ENCODE peak calls at places on chromosome 18, in seven cellular contexts. One of them, this sample, is unnamed.

GRCh38 chr18:6482198-6482977 is 67.7 kb upstream of the L3MBTL4 start:
- DNase-seq in cardiac muscle cell: peak
- DNase-seq in psoas muscle: peak
- DNase-seq in H9: peak
- DNase-seq in tibial artery: peak
- DNase-seq in keratinocyte: no peak
- DNase-seq in pancreas: peak
- DNase-seq in this sample: peak

GRCh38 chr18:77147418-77147852 is 14.9 kb upstream of the MBP start:
- DNase-seq in cardiac muscle cell: no peak
- DNase-seq in psoas muscle: no peak
- DNase-seq in H9: no peak
- DNase-seq in tibial artery: no peak
- DNase-seq in keratinocyte: no peak
- DNase-seq in pancreas: no peak
- DNase-seq in this sample: no peak

GRCh38 chr18:55106906-55107305 is 147.6 kb upstream of the CCDC68 start:
- DNase-seq in cardiac muscle cell: no peak
- DNase-seq in psoas muscle: no peak
- DNase-seq in H9: no peak
- DNase-seq in tibial artery: no peak
- DNase-seq in keratinocyte: no peak
- DNase-seq in pancreas: no peak
- DNase-seq in this sample: no peak

GRCh38 chr18:75884728-75885127 is 457.2 kb upstream of the SMIM21 start:
- DNase-seq in cardiac muscle cell: no peak
- DNase-seq in psoas muscle: no peak
- DNase-seq in H9: peak
- DNase-seq in tibial artery: no peak
- DNase-seq in keratinocyte: no peak
- DNase-seq in pancreas: no peak
- DNase-seq in this sample: no peak

GRCh38 chr18:75247601-75248421 is 37.2 kb downstream of the TSHZ1 start:
- DNase-seq in cardiac muscle cell: no peak
- DNase-seq in psoas muscle: no peak
- DNase-seq in H9: no peak
- DNase-seq in tibial artery: no peak
- DNase-seq in keratinocyte: no peak
- DNase-seq in pancreas: no peak
- DNase-seq in this sample: no peak

GRCh38 chr18:67608171-67608570 is 91.7 kb upstream of the DSEL start:
- DNase-seq in cardiac muscle cell: no peak
- DNase-seq in psoas muscle: no peak
- DNase-seq in H9: no peak
- DNase-seq in tibial artery: no peak
- DNase-seq in keratinocyte: no peak
- DNase-seq in pancreas: no peak
- DNase-seq in this sample: no peak

GRCh38 chr18:76610933-76611749 is 116.1 kb upstream of the ZNF516 start:
- DNase-seq in cardiac muscle cell: no peak
- DNase-seq in psoas muscle: no peak
- DNase-seq in H9: no peak
- DNase-seq in tibial artery: no peak
- DNase-seq in keratinocyte: no peak
- DNase-seq in pancreas: no peak
- DNase-seq in this sample: peak

GRCh38 chr18:13574355-13574754 is 152.0 kb downstream of the FAM210A start:
- DNase-seq in cardiac muscle cell: no peak
- DNase-seq in psoas muscle: no peak
- DNase-seq in H9: no peak
- DNase-seq in tibial artery: no peak
- DNase-seq in keratinocyte: no peak
- DNase-seq in pancreas: no peak
- DNase-seq in this sample: no peak

GRCh38 chr18:77062518-77063003 is 70.0 kb downstream of the MBP start:
- DNase-seq in cardiac muscle cell: no peak
- DNase-seq in psoas muscle: no peak
- DNase-seq in H9: no peak
- DNase-seq in tibial artery: no peak
- DNase-seq in keratinocyte: no peak
- DNase-seq in pancreas: no peak
- DNase-seq in this sample: no peak

GRCh38 chr18:79955302-79956075 is 4.0 kb upstream of the SLC66A2 start:
- DNase-seq in cardiac muscle cell: no peak
- DNase-seq in psoas muscle: no peak
- DNase-seq in H9: no peak
- DNase-seq in tibial artery: peak
- DNase-seq in keratinocyte: no peak
- DNase-seq in pancreas: no peak
- DNase-seq in this sample: no peak

GRCh38 chr18:79889569-79889968 is 61.9 kb downstream of the SLC66A2 start:
- DNase-seq in cardiac muscle cell: no peak
- DNase-seq in psoas muscle: no peak
- DNase-seq in H9: no peak
- DNase-seq in tibial artery: no peak
- DNase-seq in keratinocyte: no peak
- DNase-seq in pancreas: no peak
- DNase-seq in this sample: no peak

GRCh38 chr18:9838144-9838877 is 47.5 kb upstream of the TXNDC2 start:
- DNase-seq in cardiac muscle cell: peak
- DNase-seq in psoas muscle: no peak
- DNase-seq in H9: peak
- DNase-seq in tibial artery: no peak
- DNase-seq in keratinocyte: no peak
- DNase-seq in pancreas: no peak
- DNase-seq in this sample: no peak

GRCh38 chr18:60568211-60568610 is 195.6 kb upstream of the MC4R start:
- DNase-seq in cardiac muscle cell: no peak
- DNase-seq in psoas muscle: no peak
- DNase-seq in H9: no peak
- DNase-seq in tibial artery: no peak
- DNase-seq in keratinocyte: no peak
- DNase-seq in pancreas: no peak
- DNase-seq in this sample: no peak

GRCh38 chr18:47530695-47531094 is 279.2 kb upstream of the SKOR2 start:
- DNase-seq in cardiac muscle cell: no peak
- DNase-seq in psoas muscle: no peak
- DNase-seq in H9: no peak
- DNase-seq in tibial artery: no peak
- DNase-seq in keratinocyte: no peak
- DNase-seq in pancreas: no peak
- DNase-seq in this sample: no peak

GRCh38 chr18:75211002-75211621 is 515 bp downstream of the TSHZ1 start:
- DNase-seq in cardiac muscle cell: peak
- DNase-seq in psoas muscle: peak
- DNase-seq in H9: no peak
- DNase-seq in tibial artery: no peak
- DNase-seq in keratinocyte: no peak
- DNase-seq in pancreas: no peak
- DNase-seq in this sample: no peak

GRCh38 chr18:28065031-28065792 is 111.7 kb downstream of the CDH2 start:
- DNase-seq in cardiac muscle cell: peak
- DNase-seq in psoas muscle: no peak
- DNase-seq in H9: no peak
- DNase-seq in tibial artery: no peak
- DNase-seq in keratinocyte: no peak
- DNase-seq in pancreas: no peak
- DNase-seq in this sample: no peak

GRCh38 chr18:44594779-44595467 is 85.8 kb upstream of the SETBP1 start:
- DNase-seq in cardiac muscle cell: peak
- DNase-seq in psoas muscle: no peak
- DNase-seq in H9: no peak
- DNase-seq in tibial artery: no peak
- DNase-seq in keratinocyte: no peak
- DNase-seq in pancreas: no peak
- DNase-seq in this sample: no peak

GRCh38 chr18:67665266-67665665 is 148.7 kb upstream of the DSEL start:
- DNase-seq in cardiac muscle cell: no peak
- DNase-seq in psoas muscle: no peak
- DNase-seq in H9: no peak
- DNase-seq in tibial artery: no peak
- DNase-seq in keratinocyte: no peak
- DNase-seq in pancreas: no peak
- DNase-seq in this sample: no peak

GRCh38 chr18:70418551-70419311 is 129.9 kb downstream of the SOCS6 start:
- DNase-seq in cardiac muscle cell: no peak
- DNase-seq in psoas muscle: no peak
- DNase-seq in H9: no peak
- DNase-seq in tibial artery: no peak
- DNase-seq in keratinocyte: no peak
- DNase-seq in pancreas: no peak
- DNase-seq in this sample: no peak

GRCh38 chr18:69215151-69215550 is 185.5 kb upstream of the DOK6 start:
- DNase-seq in cardiac muscle cell: no peak
- DNase-seq in psoas muscle: no peak
- DNase-seq in H9: no peak
- DNase-seq in tibial artery: no peak
- DNase-seq in keratinocyte: no peak
- DNase-seq in pancreas: no peak
- DNase-seq in this sample: no peak

GRCh38 chr18:63788447-63789096 is 13.4 kb downstream of the SERPINB7 start:
- DNase-seq in cardiac muscle cell: no peak
- DNase-seq in psoas muscle: no peak
- DNase-seq in H9: no peak
- DNase-seq in tibial artery: no peak
- DNase-seq in keratinocyte: peak
- DNase-seq in pancreas: no peak
- DNase-seq in this sample: no peak

GRCh38 chr18:76495435-76496199 is 575 bp upstream of the ZNF516 start:
- DNase-seq in cardiac muscle cell: peak
- DNase-seq in psoas muscle: peak
- DNase-seq in H9: peak
- DNase-seq in tibial artery: no peak
- DNase-seq in keratinocyte: no peak
- DNase-seq in pancreas: peak
- DNase-seq in this sample: peak

GRCh38 chr18:55300469-55301195 is 287.4 kb downstream of the TCF4 start:
- DNase-seq in cardiac muscle cell: no peak
- DNase-seq in psoas muscle: no peak
- DNase-seq in H9: no peak
- DNase-seq in tibial artery: no peak
- DNase-seq in keratinocyte: no peak
- DNase-seq in pancreas: no peak
- DNase-seq in this sample: no peak

GRCh38 chr18:51076503-51076902 is 46.5 kb downstream of the SMAD4 start:
- DNase-seq in cardiac muscle cell: no peak
- DNase-seq in psoas muscle: no peak
- DNase-seq in H9: no peak
- DNase-seq in tibial artery: no peak
- DNase-seq in keratinocyte: no peak
- DNase-seq in pancreas: no peak
- DNase-seq in this sample: no peak
- H3K27ac ChIP-seq in cardiac muscle cell: no peak
- H3K27ac ChIP-seq in psoas muscle: no peak
- H3K27ac ChIP-seq in H9: no peak
- H3K27ac ChIP-seq in tibial artery: no peak
- H3K27ac ChIP-seq in keratinocyte: no peak
- H3K27ac ChIP-seq in pancreas: no peak
- H3K27ac ChIP-seq in this sample: no peak

DNA sequence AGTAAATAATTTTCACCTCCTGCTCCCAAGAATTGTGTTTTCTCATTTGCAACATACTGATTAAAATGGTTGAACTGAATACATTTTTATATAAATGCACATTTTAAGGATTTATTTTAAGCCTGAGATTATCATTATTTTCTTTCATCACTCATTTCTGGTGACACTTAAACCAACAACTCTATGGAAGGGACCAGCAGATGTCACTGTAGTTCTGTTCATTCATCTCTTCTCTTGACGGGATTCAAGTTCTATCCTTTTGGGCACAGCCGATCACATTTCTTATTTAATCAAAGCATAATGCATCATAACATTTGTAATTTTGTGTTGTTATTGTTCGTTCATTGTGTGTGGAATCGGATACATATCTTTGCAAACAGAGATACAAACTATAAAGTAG is 417.9 kb downstream of the HRH4 start:
- DNase-seq in cardiac muscle cell: peak
- DNase-seq in psoas muscle: no peak
- DNase-seq in H9: no peak
- DNase-seq in tibial artery: no peak
- DNase-seq in keratinocyte: no peak
- DNase-seq in pancreas: no peak
- DNase-seq in this sample: no peak
- TF ChIP-seq CTCF in cardiac muscle cell: peak
- TF ChIP-seq CTCF in psoas muscle: peak
- TF ChIP-seq CTCF in H9: peak
- TF ChIP-seq CTCF in tibial artery: peak
- TF ChIP-seq CTCF in keratinocyte: peak
- TF ChIP-seq CTCF in pancreas: no peak
- TF ChIP-seq CTCF in this sample: peak

DNA sequence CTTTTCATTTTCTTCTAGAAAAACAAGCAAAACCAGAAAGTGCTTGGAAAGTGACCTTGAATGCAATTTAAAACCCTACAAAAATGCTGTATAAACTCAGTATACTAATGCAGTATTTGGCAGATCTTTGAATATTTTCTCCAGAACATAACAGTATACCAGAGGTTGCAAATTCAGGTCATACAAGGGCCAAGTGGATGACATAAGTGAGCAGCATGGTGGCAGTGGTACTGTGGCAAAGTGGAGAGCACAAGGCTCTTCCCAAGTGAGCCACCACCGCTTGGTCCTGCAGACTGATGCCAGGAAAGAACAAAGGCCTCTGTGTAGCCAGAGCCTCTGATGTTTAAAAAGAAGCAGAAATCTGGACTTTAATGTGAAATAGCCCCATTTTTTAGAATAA is 33.1 kb downstream of the METTL4 start:
- DNase-seq in cardiac muscle cell: no peak
- DNase-seq in psoas muscle: no peak
- DNase-seq in H9: no peak
- DNase-seq in tibial artery: no peak
- DNase-seq in keratinocyte: no peak
- DNase-seq in pancreas: no peak
- DNase-seq in this sample: no peak
- H3K27ac ChIP-seq in cardiac muscle cell: no peak
- H3K27ac ChIP-seq in psoas muscle: no peak
- H3K27ac ChIP-seq in H9: no peak
- H3K27ac ChIP-seq in tibial artery: peak
- H3K27ac ChIP-seq in keratinocyte: no peak
- H3K27ac ChIP-seq in pancreas: no peak
- H3K27ac ChIP-seq in this sample: no peak

GRCh38 chr18:36130883-36131653 is 1.4 kb downstream of the ELP2 start:
- DNase-seq in cardiac muscle cell: no peak
- DNase-seq in psoas muscle: no peak
- DNase-seq in H9: no peak
- DNase-seq in tibial artery: no peak
- DNase-seq in keratinocyte: no peak
- DNase-seq in pancreas: no peak
- DNase-seq in this sample: no peak

GRCh38 chr18:36127866-36128845 is 984 bp downstream of the SLC39A6 start:
- DNase-seq in cardiac muscle cell: peak
- DNase-seq in psoas muscle: no peak
- DNase-seq in H9: peak
- DNase-seq in tibial artery: no peak
- DNase-seq in keratinocyte: no peak
- DNase-seq in pancreas: no peak
- DNase-seq in this sample: no peak

GRCh38 chr18:36129300-36130038 is at the start of the genes ELP2 and SLC39A6:
- DNase-seq in cardiac muscle cell: peak
- DNase-seq in psoas muscle: peak
- DNase-seq in H9: peak
- DNase-seq in tibial artery: peak
- DNase-seq in keratinocyte: peak
- DNase-seq in pancreas: peak
- DNase-seq in this sample: peak

GRCh38 chr18:36130039-36130831 is 536 bp downstream of the ELP2 start:
- DNase-seq in cardiac muscle cell: no peak
- DNase-seq in psoas muscle: no peak
- DNase-seq in H9: no peak
- DNase-seq in tibial artery: no peak
- DNase-seq in keratinocyte: no peak
- DNase-seq in pancreas: no peak
- DNase-seq in this sample: no peak

GRCh38 chr18:36128907-36129299 is 237 bp downstream of the SLC39A6 start:
- DNase-seq in cardiac muscle cell: no peak
- DNase-seq in psoas muscle: no peak
- DNase-seq in H9: no peak
- DNase-seq in tibial artery: no peak
- DNase-seq in keratinocyte: no peak
- DNase-seq in pancreas: no peak
- DNase-seq in this sample: no peak
- TF ChIP-seq CTCF in cardiac muscle cell: no peak
- TF ChIP-seq CTCF in psoas muscle: no peak
- TF ChIP-seq CTCF in H9: no peak
- TF ChIP-seq CTCF in tibial artery: no peak
- TF ChIP-seq CTCF in keratinocyte: no peak
- TF ChIP-seq CTCF in pancreas: no peak
- TF ChIP-seq CTCF in this sample: no peak

This sample was measured in ovary.